ENCODE peak calls at places on chromosomes 11 and 22, in seven cellular contexts. One of them, this sample, is unnamed.

GRCh38 chr22:50713571-50714056 is 24.4 kb upstream of the ACR start:
- DNase-seq in sigmoid colon: peak
- DNase-seq in endodermal cell: no peak
- DNase-seq in lower lobe of right lung: peak
- DNase-seq in tibial nerve: no peak
- DNase-seq in psoas muscle: peak
- DNase-seq in cardiac muscle cell: no peak
- DNase-seq in this sample: no peak

GRCh38 chr11:65432686-65433582 is 10.3 kb downstream of the NEAT1 start:
- DNase-seq in tibial nerve: no peak
- DNase-seq in endodermal cell: no peak
- DNase-seq in lower lobe of right lung: no peak
- DNase-seq in cardiac muscle cell: peak
- DNase-seq in sigmoid colon: no peak
- DNase-seq in psoas muscle: no peak
- DNase-seq in this sample: peak

GRCh38 chr11:790721-791564 is 1.1 kb upstream of the CEND1 start:
- DNase-seq in sigmoid colon: no peak
- DNase-seq in tibial nerve: no peak
- DNase-seq in lower lobe of right lung: no peak
- DNase-seq in cardiac muscle cell: peak
- DNase-seq in psoas muscle: peak
- DNase-seq in endodermal cell: peak
- DNase-seq in this sample: peak

GRCh38 chr22:19688301-19689290 is 25.7 kb upstream of the SEPTIN5 start:
- DNase-seq in cardiac muscle cell: no peak
- DNase-seq in lower lobe of right lung: no peak
- DNase-seq in endodermal cell: peak
- DNase-seq in psoas muscle: no peak
- DNase-seq in sigmoid colon: no peak
- DNase-seq in tibial nerve: no peak
- DNase-seq in this sample: no peak

GRCh38 chr22:39727541-39727940 is 157.0 kb downstream of the CACNA1I start:
- DNase-seq in psoas muscle: no peak
- DNase-seq in lower lobe of right lung: no peak
- DNase-seq in cardiac muscle cell: peak
- DNase-seq in endodermal cell: peak
- DNase-seq in tibial nerve: no peak
- DNase-seq in sigmoid colon: no peak
- DNase-seq in this sample: no peak

GRCh38 chr11:2207773-2208621 is 36.4 kb upstream of the TH start:
- DNase-seq in lower lobe of right lung: no peak
- DNase-seq in tibial nerve: peak
- DNase-seq in sigmoid colon: peak
- DNase-seq in psoas muscle: no peak
- DNase-seq in cardiac muscle cell: no peak
- DNase-seq in endodermal cell: no peak
- DNase-seq in this sample: no peak

GRCh38 chr22:19872779-19873137 is 18.1 kb upstream of the GNB1L start:
- DNase-seq in endodermal cell: peak
- DNase-seq in psoas muscle: peak
- DNase-seq in cardiac muscle cell: no peak
- DNase-seq in tibial nerve: peak
- DNase-seq in sigmoid colon: no peak
- DNase-seq in lower lobe of right lung: peak
- DNase-seq in this sample: no peak

GRCh38 chr22:19854778-19855503 is at the start of the genes GNB1L and RTL10:
- DNase-seq in sigmoid colon: peak
- DNase-seq in psoas muscle: peak
- DNase-seq in cardiac muscle cell: peak
- DNase-seq in endodermal cell: peak
- DNase-seq in lower lobe of right lung: peak
- DNase-seq in tibial nerve: peak
- DNase-seq in this sample: peak

GRCh38 chr22:37189011-37189466 is 992 bp upstream of the C1QTNF6 start:
- DNase-seq in lower lobe of right lung: no peak
- DNase-seq in cardiac muscle cell: peak
- DNase-seq in endodermal cell: peak
- DNase-seq in tibial nerve: no peak
- DNase-seq in psoas muscle: no peak
- DNase-seq in sigmoid colon: no peak
- DNase-seq in this sample: peak

GRCh38 chr22:29259253-29259899 is 8.4 kb downstream of the RHBDD3 start:
- DNase-seq in sigmoid colon: no peak
- DNase-seq in cardiac muscle cell: peak
- DNase-seq in endodermal cell: peak
- DNase-seq in tibial nerve: no peak
- DNase-seq in psoas muscle: no peak
- DNase-seq in lower lobe of right lung: no peak
- DNase-seq in this sample: peak

GRCh38 chr22:49965291-49966040 is 4.9 kb downstream of the PIM3 start:
- DNase-seq in cardiac muscle cell: no peak
- DNase-seq in sigmoid colon: peak
- DNase-seq in lower lobe of right lung: peak
- DNase-seq in psoas muscle: peak
- DNase-seq in endodermal cell: no peak
- DNase-seq in tibial nerve: peak
- DNase-seq in this sample: no peak

GRCh38 chr11:126646701-126647209 is 291.3 kb downstream of the ST3GAL4 start:
- DNase-seq in psoas muscle: no peak
- DNase-seq in sigmoid colon: no peak
- DNase-seq in cardiac muscle cell: peak
- DNase-seq in tibial nerve: no peak
- DNase-seq in lower lobe of right lung: no peak
- DNase-seq in endodermal cell: no peak
- DNase-seq in this sample: no peak
- H3K27ac ChIP-seq in psoas muscle: no peak
- H3K27ac ChIP-seq in sigmoid colon: no peak
- H3K27ac ChIP-seq in cardiac muscle cell: no peak
- H3K27ac ChIP-seq in tibial nerve: no peak
- H3K27ac ChIP-seq in lower lobe of right lung: no peak
- H3K27ac ChIP-seq in endodermal cell: no peak
- H3K27ac ChIP-seq in this sample: no peak

DNA sequence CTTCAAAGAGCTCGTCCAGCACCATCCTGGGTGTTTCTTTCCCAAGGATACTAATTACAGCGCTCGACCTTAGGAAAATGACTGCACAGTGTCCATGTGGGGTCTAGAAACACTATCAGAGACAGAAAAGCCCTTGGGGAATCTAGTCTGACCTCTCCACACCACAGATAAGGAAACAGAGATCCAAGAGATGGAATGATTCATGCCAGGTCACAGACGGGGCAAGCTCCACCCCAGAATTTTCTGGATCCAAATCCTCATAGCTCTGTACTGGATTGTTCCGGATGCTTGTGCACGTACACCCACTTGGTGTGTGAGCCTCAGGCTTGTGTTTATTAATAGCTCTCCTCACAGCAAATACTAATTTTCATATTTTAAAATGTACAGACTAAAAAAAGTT is 11.3 kb downstream of the ABTB2 start:
- DNase-seq in lower lobe of right lung: no peak
- DNase-seq in tibial nerve: no peak
- DNase-seq in sigmoid colon: no peak
- DNase-seq in endodermal cell: no peak
- DNase-seq in cardiac muscle cell: peak
- DNase-seq in psoas muscle: no peak
- DNase-seq in this sample: no peak
- H3K27ac ChIP-seq in lower lobe of right lung: no peak
- H3K27ac ChIP-seq in tibial nerve: peak
- H3K27ac ChIP-seq in sigmoid colon: peak
- H3K27ac ChIP-seq in endodermal cell: no peak
- H3K27ac ChIP-seq in cardiac muscle cell: peak
- H3K27ac ChIP-seq in psoas muscle: peak
- H3K27ac ChIP-seq in this sample: no peak

DNA sequence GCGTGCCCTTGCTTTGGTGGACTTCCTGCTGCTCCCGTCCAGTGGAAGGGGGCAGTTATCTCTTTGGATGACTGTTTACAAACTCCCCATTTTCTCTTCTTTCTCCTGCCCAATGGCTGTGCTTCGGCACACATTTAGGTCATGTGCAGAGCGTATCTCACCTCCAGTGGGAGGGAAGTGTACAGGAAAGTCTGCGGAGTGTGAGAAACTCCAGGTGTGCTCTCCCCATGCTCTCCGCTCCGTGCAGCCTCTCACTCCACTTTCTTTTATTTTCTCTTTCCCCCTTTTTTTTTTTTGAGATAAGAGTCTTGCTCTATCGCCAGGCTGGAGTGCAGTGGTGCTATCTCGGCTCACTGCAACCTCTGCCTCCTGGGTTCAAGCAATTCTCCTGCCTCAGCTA is 11.9 kb upstream of the TEF start:
- DNase-seq in psoas muscle: no peak
- DNase-seq in cardiac muscle cell: no peak
- DNase-seq in lower lobe of right lung: no peak
- DNase-seq in endodermal cell: no peak
- DNase-seq in tibial nerve: no peak
- DNase-seq in sigmoid colon: no peak
- DNase-seq in this sample: no peak
- H3K27ac ChIP-seq in psoas muscle: peak
- H3K27ac ChIP-seq in cardiac muscle cell: no peak
- H3K27ac ChIP-seq in lower lobe of right lung: peak
- H3K27ac ChIP-seq in endodermal cell: no peak
- H3K27ac ChIP-seq in tibial nerve: peak
- H3K27ac ChIP-seq in sigmoid colon: no peak
- H3K27ac ChIP-seq in this sample: no peak

GRCh38 chr22:23743303-23743705 is 7.6 kb downstream of the ZNF70 start:
- DNase-seq in psoas muscle: peak
- DNase-seq in lower lobe of right lung: no peak
- DNase-seq in endodermal cell: no peak
- DNase-seq in sigmoid colon: no peak
- DNase-seq in tibial nerve: no peak
- DNase-seq in cardiac muscle cell: peak
- DNase-seq in this sample: no peak
- H3K27ac ChIP-seq in psoas muscle: peak
- H3K27ac ChIP-seq in lower lobe of right lung: no peak
- H3K27ac ChIP-seq in endodermal cell: no peak
- H3K27ac ChIP-seq in sigmoid colon: no peak
- H3K27ac ChIP-seq in tibial nerve: no peak
- H3K27ac ChIP-seq in cardiac muscle cell: no peak
- H3K27ac ChIP-seq in this sample: no peak

This sample was measured in mesendoderm.